ENCODE peak calls at places on chromosomes 16 and 17, in ten cellular contexts. J, P, M, I, G, N, C, F, H and A are unnamed samples.
A peak's percentile ranks its signal among the peaks of the same experiment; 100 is the strongest.

GRCh38 chr16:48556913-48557351 is 53.0 kb downstream of the N4BP1 start:
- DNase-seq in J (peak; percentile 75), F (peak; percentile 36), N (no peak), P (no peak), M (no peak), H (no peak), I (no peak), G (no peak), C (no peak), A (no peak)

GRCh38 chr16:23469814-23470213 is 16.8 kb upstream of the COG7 start:
- DNase-seq in H (no peak), J (peak; percentile 73), G (no peak), F (no peak), I (no peak), C (no peak), P (no peak), M (no peak), N (no peak), A (no peak)

GRCh38 chr17:44186307-44187130 is at the start of gene TMUB2:
- DNase-seq in I (peak; percentile 99), N (peak; percentile 97), J (peak; percentile 100), C (peak; percentile 97), M (peak; percentile 97), P (peak; percentile 97), H (peak; percentile 98), G (peak; percentile 100), F (peak; percentile 97), A (peak; percentile 98)

GRCh38 chr16:11396241-11397048 is 51.2 kb downstream of the RMI2 start:
- DNase-seq in C (peak; percentile 89), P (peak; percentile 37), F (no peak), H (peak; percentile 22), G (peak; percentile 66), M (peak; percentile 53), N (peak; percentile 23), J (peak; percentile 73), I (peak; percentile 52), A (peak; percentile 57)

GRCh38 chr16:78416400-78416799 is 316.9 kb downstream of the WWOX start:
- DNase-seq in H (no peak), N (no peak), P (no peak), I (no peak), M (no peak), F (no peak), C (no peak), J (no peak), G (no peak), A (no peak)

GRCh38 chr16:51755039-51755501 is 604.0 kb upstream of the SALL1 start:
- DNase-seq in P (no peak), C (no peak), J (no peak), F (no peak), G (no peak), M (no peak), I (no peak), H (no peak), N (no peak), A (no peak)

GRCh38 chr17:70254735-70255460 is 85.6 kb downstream of the KCNJ2 start:
- DNase-seq in C (no peak), F (no peak), J (no peak), G (no peak), P (no peak), N (no peak), M (no peak), H (no peak), I (no peak), A (no peak)

GRCh38 chr17:42406602-42407288 is 16.3 kb downstream of the CAVIN1 start:
- DNase-seq in N (no peak), P (no peak), H (no peak), I (no peak), M (no peak), F (no peak), C (no peak), J (no peak), G (no peak), A (no peak)

GRCh38 chr17:82285141-82285540 is 11.6 kb upstream of the CSNK1D start:
- DNase-seq in I (no peak), G (no peak), N (no peak), C (no peak), H (no peak), J (no peak), M (no peak), F (no peak), P (no peak), A (no peak)

GRCh38 chr17:30956764-30957374 is 14.0 kb upstream of the RNF135 start:
- DNase-seq in N (no peak), C (no peak), M (no peak), J (no peak), I (no peak), F (no peak), P (no peak), H (no peak), G (no peak), A (no peak)